ENCODE peak calls at places on chromosome X, in four cellular contexts. V is GM23248; B is Right ventricle myocardium inferior; C is stimulated activated CD8-positive, alpha-beta memory T cell treated with anti-CD3 and anti-CD28 coated beads, Interleukin-2, amount 100 ng/mL, for 48 hours. L is an unnamed sample.

GRCh38 chrX:21479695-21480280 is 105.6 kb downstream of the CNKSR2 start:
- DNase-seq in C (no peak), V (peak), B (no peak), L (peak)

GRCh38 chrX:135585153-135585552 is 64.7 kb downstream of the INTS6L start:
- DNase-seq in B (no peak), C (no peak), V (no peak), L (no peak)

GRCh38 chrX:80766916-80767315 is 42.8 kb downstream of the BRWD3 start:
- DNase-seq in B (no peak), V (no peak), C (no peak), L (no peak)

GRCh38 chrX:71581210-71581609 is 3.0 kb downstream of the GCNA start:
- DNase-seq in V (no peak), C (no peak), B (no peak), L (no peak)

GRCh38 chrX:152913354-152913753 is 15.5 kb downstream of the ZNF185 start:
- DNase-seq in C (no peak), V (no peak), B (no peak), L (no peak)

GRCh38 chrX:109943740-109944092 is 59.2 kb upstream of the TMEM164 start:
- DNase-seq in C (no peak), V (no peak), B (no peak), L (no peak)

GRCh38 chrX:15514279-15514678 is 13.7 kb downstream of the BMX start:
- DNase-seq in C (no peak), V (no peak), B (no peak), L (no peak)

GRCh38 chrX:64202808-64203320 is 2.6 kb downstream of the AMER1 start:
- DNase-seq in C (no peak), V (peak), B (no peak), L (peak)

GRCh38 chrX:151363316-151363715 is 33.7 kb upstream of the VMA21 start:
- DNase-seq in V (no peak), B (no peak), C (no peak), L (no peak)

GRCh38 chrX:43735957-43736356 is 79.9 kb downstream of the MAOA start:
- DNase-seq in C (no peak), V (no peak), B (no peak), L (no peak)

GRCh38 chrX:46758163-46758955 is 559 bp downstream of the SLC9A7 start:
- DNase-seq in V (peak), C (no peak), B (no peak), L (peak)

GRCh38 chrX:131068945-131069719 is 11.0 kb downstream of the ARHGAP36 start:
- DNase-seq in V (peak), B (no peak), C (no peak), L (no peak)

GRCh38 chrX:42096262-42096939 is 173.0 kb upstream of the CASK start:
- DNase-seq in C (no peak), V (peak), B (no peak), L (peak)

GRCh38 chrX:2188840-2189239 is 311.9 kb downstream of the DHRSX start:
- DNase-seq in B (no peak), C (no peak), V (no peak), L (no peak)

GRCh38 chrX:84123585-84123984 is 64.4 kb downstream of the RPS6KA6 start:
- DNase-seq in C (no peak), V (no peak), B (no peak), L (no peak)

GRCh38 chrX:134019567-134020206 is 34.3 kb upstream of the GPC3 start:
- DNase-seq in B (no peak), C (no peak), V (no peak), L (no peak)

GRCh38 chrX:131288738-131289511 is at the start of gene IGSF1:
- DNase-seq in V (peak), B (no peak), C (no peak), L (no peak)

GRCh38 chrX:65744965-65745364 is 77.5 kb downstream of the MSN start:
- DNase-seq in B (no peak), C (no peak), V (peak), L (peak)